ENCODE peak calls at places on chromosomes 13 and 19, in five cellular contexts. N is spleen, Y is esophagus muscularis mucosa, R is adrenal gland, U is stomach. F is an unnamed sample.

GRCh38 chr19:48053856-48054255 is 10.0 kb upstream of the CABP5 start:
- DNase-seq in Y (no peak), N (no peak), U (no peak), R (no peak), F (no peak)

GRCh38 chr19:20964798-20965197 is 41.7 kb downstream of the ZNF85 start:
- DNase-seq in U (no peak), R (no peak), N (no peak), Y (no peak), F (no peak)

GRCh38 chr13:50810998-50811397 is 32.5 kb downstream of the DLEU7 start:
- DNase-seq in N (no peak), R (no peak), Y (no peak), U (no peak), F (no peak)

GRCh38 chr19:46426506-46427162 is 2.1 kb downstream of the PNMA8C start:
- DNase-seq in R (peak; percentile 88), N (peak; percentile 79), U (peak; percentile 55), Y (no peak), F (no peak)

GRCh38 chr19:18940791-18941627 is at the start of gene HOMER3:
- DNase-seq in U (peak; percentile 86), R (peak; percentile 64), Y (no peak), N (peak; percentile 95), F (no peak)

GRCh38 chr13:38308736-38309135 is 40.9 kb upstream of the UFM1 start:
- DNase-seq in U (no peak), N (no peak), Y (no peak), R (no peak), F (no peak)

GRCh38 chr13:71820699-71821098 is 46.3 kb downstream of the DACH1 start:
- DNase-seq in U (no peak), Y (no peak), N (no peak), R (no peak), F (no peak)

GRCh38 chr19:4567584-4568071 is 8.1 kb upstream of the SEMA6B start:
- DNase-seq in N (peak; percentile 88), Y (no peak), U (peak; percentile 62), R (peak; percentile 65), F (no peak)

GRCh38 chr13:35978607-35979316 is 152.4 kb downstream of the DCLK1 start:
- DNase-seq in U (no peak), Y (no peak), R (no peak), N (no peak), F (no peak)

GRCh38 chr13:23867027-23867491 is 22.1 kb downstream of the MIPEP start:
- DNase-seq in U (no peak), Y (no peak), N (no peak), R (no peak), F (no peak)

GRCh38 chr13:33260168-33261098 is 25.1 kb downstream of the STARD13 start:
- DNase-seq in U (no peak), N (no peak), R (peak; percentile 40), Y (no peak), F (no peak)

GRCh38 chr13:29496241-29496712 is 99.2 kb downstream of the SLC7A1 start:
- DNase-seq in N (peak; percentile 82), U (peak; percentile 52), R (no peak), Y (no peak), F (no peak)

GRCh38 chr13:75505327-75505726 is 23.4 kb upstream of the TBC1D4 start:
- DNase-seq in R (no peak), N (no peak), U (no peak), Y (no peak), F (no peak)
- TF ChIP-seq POLR2A in R (no peak), N (no peak), U (no peak), Y (no peak), F (no peak)

GRCh38 chr13:44249439-44249838 is 124.2 kb upstream of the SERP2 start:
- DNase-seq in R (no peak), U (no peak), N (no peak), Y (no peak), F (no peak)
- H3K4me3 ChIP-seq in R (no peak overlapping the region), U (no peak overlapping the region), N (no peak overlapping the region), Y (no peak overlapping the region), F (no peak overlapping the region)

GRCh38 chr19:54137913-54138776 is 583 bp downstream of the CNOT3 start:
- DNase-seq in U (no peak), R (no peak), N (peak; percentile 89), Y (no peak), F (no peak)
- TF ChIP-seq POLR2A in U (no peak), R (no peak), N (no peak), Y (no peak), F (no peak)

DNA sequence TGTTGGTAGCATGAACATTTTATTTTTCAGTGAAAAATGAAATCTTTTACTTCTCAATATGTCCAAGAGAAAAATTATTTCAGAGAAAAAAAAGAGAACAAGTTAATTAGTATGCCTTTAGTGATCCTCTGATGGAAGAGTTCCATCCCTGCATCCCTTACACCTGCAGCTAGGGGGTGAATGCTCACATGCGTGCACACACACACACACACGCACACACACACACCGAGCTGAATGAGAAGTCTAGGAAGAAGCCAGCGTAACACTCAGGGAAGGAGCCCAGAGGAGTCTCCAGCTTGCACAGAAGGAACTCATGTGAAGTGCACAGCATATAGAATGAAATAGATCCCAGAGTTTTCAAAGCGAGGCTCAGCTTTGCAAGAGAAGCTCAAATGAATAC is 510.5 kb downstream of the IRS2 start:
- DNase-seq in U (no peak), Y (peak; percentile 60), N (no peak), R (no peak), F (no peak)
- H3K4me3 ChIP-seq in U (no peak overlapping the region), Y (no peak overlapping the region), N (no peak overlapping the region), R (no peak overlapping the region), F (no peak overlapping the region)

DNA sequence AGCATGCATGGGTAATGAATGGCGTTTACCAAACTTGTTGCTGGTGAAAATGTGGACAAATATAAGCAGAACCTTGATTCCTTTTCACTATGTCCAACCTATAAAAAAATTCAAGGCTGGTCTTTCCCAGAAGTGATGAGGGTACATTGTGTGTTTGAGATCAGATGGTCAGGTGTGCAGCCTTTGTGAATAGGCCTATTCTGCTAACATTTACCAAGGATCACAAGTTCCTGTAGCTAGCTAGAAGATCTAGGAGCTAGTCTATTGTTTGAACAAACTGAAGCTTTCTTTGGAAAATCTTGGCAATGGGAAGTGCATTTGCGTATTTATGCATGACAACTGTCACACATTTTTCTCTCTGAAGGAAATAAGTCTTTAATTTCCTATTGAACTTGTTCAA is 489.6 kb downstream of the KLF5 start:
- DNase-seq in R (no peak), Y (no peak), N (no peak), U (no peak), F (no peak)
- TF ChIP-seq POLR2A in R (no peak), Y (no peak), N (no peak), U (no peak), F (no peak)

DNA sequence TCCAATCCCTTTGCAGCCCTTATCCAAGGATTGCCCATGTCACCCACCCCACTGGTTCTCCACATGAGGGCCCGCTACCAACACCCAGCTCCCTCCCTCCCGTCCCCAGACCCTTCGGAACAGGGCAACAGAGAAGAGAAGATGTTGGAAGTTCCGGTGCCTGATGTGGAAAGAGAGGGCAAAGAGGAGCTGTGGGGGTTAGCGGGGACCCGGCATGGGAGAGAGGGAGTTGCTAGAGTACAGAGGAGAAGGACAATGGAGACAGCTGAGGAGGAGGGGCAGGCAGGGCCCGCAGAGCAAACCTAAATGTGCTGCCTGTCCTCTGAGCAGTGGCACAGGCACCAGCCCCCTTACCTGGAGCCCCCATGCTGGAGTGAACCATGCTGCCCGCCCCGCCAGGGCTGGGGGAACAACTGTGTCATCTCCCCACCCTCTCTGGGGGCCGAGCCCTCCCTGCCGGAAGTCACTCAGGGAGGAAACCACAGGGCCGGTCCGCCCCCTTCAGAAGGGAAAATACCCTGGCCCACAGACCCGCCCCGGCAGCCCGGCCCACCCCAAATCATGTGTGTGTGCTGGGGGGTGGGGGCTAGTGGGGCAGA is at the start of gene POU2F2:
- DNase-seq in R (no peak), Y (no peak), U (peak; percentile 54), N (peak; percentile 96), F (no peak)
- H3K4me3 ChIP-seq in R (no peak within 1 kb of the TSS), Y (peak within 1 kb of the TSS; percentile 45), U (peak within 1 kb of the TSS; percentile 30), N (peak within 1 kb of the TSS; percentile 61), F (peak within 1 kb of the TSS; percentile 23)

GRCh38 chr19:58549664-58550361 is 5.1 kb downstream of the CHMP2A start:
- DNase-seq in N (no peak), U (no peak), R (no peak), Y (no peak), F (no peak)
- TF ChIP-seq POLR2A in N (no peak), U (no peak), R (no peak), Y (no peak), F (no peak)

GRCh38 chr19:2013683-2013961 is 1.9 kb downstream of the BTBD2 start:
- DNase-seq in N (no peak), R (no peak), Y (no peak), U (no peak), F (no peak)

GRCh38 chr19:2014081-2014693 is 1.3 kb downstream of the BTBD2 start:
- DNase-seq in Y (no peak), N (no peak), U (no peak), R (no peak), F (no peak)

GRCh38 chr19:2011169-2011568 is 4.3 kb downstream of the BTBD2 start:
- DNase-seq in N (no peak), Y (no peak), R (no peak), U (no peak), F (no peak)

GRCh38 chr19:2014731-2015610 is 543 bp downstream of the BTBD2 start:
- DNase-seq in R (no peak), Y (no peak), N (peak; percentile 87), U (no peak), F (no peak)

GRCh38 chr19:2012941-2013682 is 2.4 kb downstream of the BTBD2 start:
- DNase-seq in R (no peak), U (no peak), Y (no peak), N (no peak), F (no peak)
- H3K4me3 ChIP-seq in R (no peak overlapping the region), U (no peak overlapping the region), Y (no peak overlapping the region), N (no peak overlapping the region), F (no peak overlapping the region)

GRCh38 chr13:95485045-95485517 is 67.4 kb upstream of the CLDN10 start:
- DNase-seq in N (no peak), R (no peak), U (no peak), Y (no peak), F (no peak)
- TF ChIP-seq POLR2A in N (no peak), R (no peak), U (no peak), Y (no peak), F (no peak)

DNA sequence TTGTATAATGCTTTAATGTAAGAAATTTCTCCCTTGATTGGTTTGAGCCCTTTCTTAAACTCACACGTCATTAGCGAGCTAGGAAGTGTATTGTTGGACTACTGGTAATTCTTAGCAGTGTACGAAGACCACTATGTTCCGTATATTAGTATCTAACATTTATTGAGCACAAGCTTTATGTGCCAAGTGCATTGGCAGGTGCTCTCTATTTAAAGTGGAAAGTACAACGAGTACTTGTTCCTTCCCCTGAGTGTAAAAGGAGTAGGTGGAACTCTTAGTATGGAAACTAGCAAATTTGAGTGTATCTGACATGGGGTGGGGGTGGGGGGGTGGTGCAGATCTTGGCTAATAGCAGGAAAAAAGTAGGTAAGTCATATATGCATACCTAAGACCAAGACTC is 594.7 kb downstream of the FGF9 start:
- DNase-seq in R (no peak), N (no peak), Y (no peak), U (no peak), F (no peak)
- H3K4me3 ChIP-seq in R (no peak overlapping the region), N (no peak overlapping the region), Y (no peak overlapping the region), U (no peak overlapping the region), F (no peak overlapping the region)

F was measured in esophagus squamous epithelium.